ENCODE peak calls at places on chromosomes 1 and 21, in ten cellular contexts. One of them, this sample, is unnamed.

GRCh38 chr1:184487561-184488200 is 100.9 kb downstream of the C1orf21 start:
- DNase-seq in adrenal gland: no peak
- DNase-seq in fibroblast of pulmonary artery: no peak
- DNase-seq in left ventricle myocardium inferior: no peak
- DNase-seq in GM23338: no peak
- DNase-seq in coronary artery: no peak
- DNase-seq in foreskin fibroblast: no peak
- DNase-seq in cardiac fibroblast: no peak
- DNase-seq in CD8-positive, alpha-beta T cell: no peak
- DNase-seq in suprapubic skin: no peak
- DNase-seq in this sample: no peak

GRCh38 chr1:240644732-240645131 is 32.8 kb upstream of the GREM2 start:
- DNase-seq in adrenal gland: no peak
- DNase-seq in cardiac fibroblast: no peak
- DNase-seq in GM23338: no peak
- DNase-seq in coronary artery: no peak
- DNase-seq in CD8-positive, alpha-beta T cell: no peak
- DNase-seq in suprapubic skin: no peak
- DNase-seq in left ventricle myocardium inferior: no peak
- DNase-seq in foreskin fibroblast: no peak
- DNase-seq in fibroblast of pulmonary artery: no peak
- DNase-seq in this sample: no peak

GRCh38 chr1:62321438-62321837 is 2.2 kb upstream of the KANK4 start:
- DNase-seq in cardiac fibroblast: peak
- DNase-seq in foreskin fibroblast: peak
- DNase-seq in CD8-positive, alpha-beta T cell: no peak
- DNase-seq in suprapubic skin: no peak
- DNase-seq in adrenal gland: peak
- DNase-seq in coronary artery: no peak
- DNase-seq in GM23338: no peak
- DNase-seq in fibroblast of pulmonary artery: peak
- DNase-seq in left ventricle myocardium inferior: no peak
- DNase-seq in this sample: no peak

GRCh38 chr1:163196449-163196787 is 6.3 kb downstream of the RGS5 start:
- DNase-seq in fibroblast of pulmonary artery: no peak
- DNase-seq in adrenal gland: no peak
- DNase-seq in cardiac fibroblast: no peak
- DNase-seq in GM23338: no peak
- DNase-seq in left ventricle myocardium inferior: no peak
- DNase-seq in foreskin fibroblast: no peak
- DNase-seq in suprapubic skin: no peak
- DNase-seq in CD8-positive, alpha-beta T cell: no peak
- DNase-seq in coronary artery: no peak
- DNase-seq in this sample: no peak

GRCh38 chr1:32353886-32354570 is 8.3 kb downstream of the FAM229A start:
- DNase-seq in cardiac fibroblast: peak
- DNase-seq in GM23338: no peak
- DNase-seq in adrenal gland: peak
- DNase-seq in suprapubic skin: no peak
- DNase-seq in left ventricle myocardium inferior: peak
- DNase-seq in fibroblast of pulmonary artery: peak
- DNase-seq in foreskin fibroblast: peak
- DNase-seq in CD8-positive, alpha-beta T cell: no peak
- DNase-seq in coronary artery: no peak
- DNase-seq in this sample: no peak

GRCh38 chr1:201885531-201886075 is 3.1 kb upstream of the SHISA4 start:
- DNase-seq in suprapubic skin: no peak
- DNase-seq in foreskin fibroblast: no peak
- DNase-seq in coronary artery: no peak
- DNase-seq in adrenal gland: peak
- DNase-seq in cardiac fibroblast: peak
- DNase-seq in left ventricle myocardium inferior: no peak
- DNase-seq in fibroblast of pulmonary artery: peak
- DNase-seq in CD8-positive, alpha-beta T cell: no peak
- DNase-seq in GM23338: no peak
- DNase-seq in this sample: no peak

GRCh38 chr1:193113258-193113991 is 8.2 kb upstream of the GLRX2 start:
- DNase-seq in adrenal gland: no peak
- DNase-seq in left ventricle myocardium inferior: no peak
- DNase-seq in fibroblast of pulmonary artery: no peak
- DNase-seq in cardiac fibroblast: no peak
- DNase-seq in GM23338: peak
- DNase-seq in CD8-positive, alpha-beta T cell: no peak
- DNase-seq in foreskin fibroblast: no peak
- DNase-seq in suprapubic skin: no peak
- DNase-seq in coronary artery: no peak
- DNase-seq in this sample: no peak

GRCh38 chr1:61368876-61369275 is 286.5 kb downstream of the NFIA start:
- DNase-seq in GM23338: no peak
- DNase-seq in adrenal gland: no peak
- DNase-seq in suprapubic skin: no peak
- DNase-seq in foreskin fibroblast: no peak
- DNase-seq in left ventricle myocardium inferior: no peak
- DNase-seq in fibroblast of pulmonary artery: no peak
- DNase-seq in coronary artery: no peak
- DNase-seq in CD8-positive, alpha-beta T cell: no peak
- DNase-seq in cardiac fibroblast: no peak
- DNase-seq in this sample: no peak

GRCh38 chr1:118185083-118185899 is at the start of gene SPAG17:
- DNase-seq in coronary artery: no peak
- DNase-seq in adrenal gland: peak
- DNase-seq in cardiac fibroblast: peak
- DNase-seq in foreskin fibroblast: peak
- DNase-seq in fibroblast of pulmonary artery: peak
- DNase-seq in GM23338: peak
- DNase-seq in left ventricle myocardium inferior: peak
- DNase-seq in suprapubic skin: peak
- DNase-seq in CD8-positive, alpha-beta T cell: no peak
- DNase-seq in this sample: no peak

GRCh38 chr1:160460683-160461287 is 60.4 kb downstream of the VANGL2 start:
- DNase-seq in CD8-positive, alpha-beta T cell: no peak
- DNase-seq in GM23338: no peak
- DNase-seq in fibroblast of pulmonary artery: peak
- DNase-seq in left ventricle myocardium inferior: no peak
- DNase-seq in adrenal gland: no peak
- DNase-seq in foreskin fibroblast: no peak
- DNase-seq in coronary artery: no peak
- DNase-seq in suprapubic skin: no peak
- DNase-seq in cardiac fibroblast: no peak
- DNase-seq in this sample: no peak

GRCh38 chr1:156371553-156372264 is 2.7 kb downstream of the RHBG start:
- DNase-seq in coronary artery: no peak
- DNase-seq in left ventricle myocardium inferior: peak
- DNase-seq in adrenal gland: peak
- DNase-seq in foreskin fibroblast: peak
- DNase-seq in GM23338: no peak
- DNase-seq in cardiac fibroblast: peak
- DNase-seq in fibroblast of pulmonary artery: peak
- DNase-seq in suprapubic skin: no peak
- DNase-seq in CD8-positive, alpha-beta T cell: no peak
- DNase-seq in this sample: no peak

GRCh38 chr1:117620440-117620839 is 14.6 kb downstream of the TENT5C start:
- DNase-seq in cardiac fibroblast: no peak
- DNase-seq in fibroblast of pulmonary artery: no peak
- DNase-seq in left ventricle myocardium inferior: no peak
- DNase-seq in CD8-positive, alpha-beta T cell: no peak
- DNase-seq in coronary artery: peak
- DNase-seq in suprapubic skin: no peak
- DNase-seq in GM23338: no peak
- DNase-seq in adrenal gland: no peak
- DNase-seq in foreskin fibroblast: no peak
- DNase-seq in this sample: no peak

GRCh38 chr21:46028547-46029200 is 47.1 kb downstream of the COL6A1 start:
- DNase-seq in suprapubic skin: no peak
- DNase-seq in fibroblast of pulmonary artery: peak
- DNase-seq in foreskin fibroblast: peak
- DNase-seq in GM23338: no peak
- DNase-seq in left ventricle myocardium inferior: no peak
- DNase-seq in coronary artery: no peak
- DNase-seq in cardiac fibroblast: peak
- DNase-seq in CD8-positive, alpha-beta T cell: no peak
- DNase-seq in adrenal gland: no peak
- DNase-seq in this sample: no peak

GRCh38 chr1:209797978-209798639 is 7.8 kb downstream of the IRF6 start:
- DNase-seq in fibroblast of pulmonary artery: no peak
- DNase-seq in GM23338: peak
- DNase-seq in adrenal gland: no peak
- DNase-seq in cardiac fibroblast: no peak
- DNase-seq in left ventricle myocardium inferior: no peak
- DNase-seq in foreskin fibroblast: no peak
- DNase-seq in coronary artery: no peak
- DNase-seq in CD8-positive, alpha-beta T cell: no peak
- DNase-seq in suprapubic skin: no peak
- DNase-seq in this sample: no peak

GRCh38 chr1:115713906-115714305 is 54.6 kb downstream of the CASQ2 start:
- DNase-seq in fibroblast of pulmonary artery: no peak
- DNase-seq in cardiac fibroblast: no peak
- DNase-seq in CD8-positive, alpha-beta T cell: no peak
- DNase-seq in coronary artery: no peak
- DNase-seq in GM23338: no peak
- DNase-seq in suprapubic skin: no peak
- DNase-seq in adrenal gland: no peak
- DNase-seq in foreskin fibroblast: no peak
- DNase-seq in left ventricle myocardium inferior: no peak
- DNase-seq in this sample: no peak

DNA sequence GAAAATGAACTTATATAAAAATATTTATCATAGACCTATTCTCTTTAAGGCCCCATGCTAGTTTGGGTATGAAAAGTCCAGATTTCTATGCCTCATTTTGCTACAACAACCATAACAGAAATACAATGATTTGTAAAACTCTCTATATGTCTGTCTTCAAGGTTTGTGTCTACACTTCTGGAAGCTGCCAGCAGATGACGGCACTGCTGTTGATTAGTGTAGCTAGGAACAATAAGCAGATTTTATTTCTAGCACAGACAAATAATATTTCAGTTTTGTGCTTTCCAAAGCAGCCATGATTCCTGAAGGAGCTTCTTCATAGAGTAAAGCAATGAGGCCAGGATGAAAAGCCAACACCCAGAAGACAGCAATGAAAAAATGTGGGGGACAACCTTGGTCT is 779.6 kb upstream of the ADGRL2 start:
- DNase-seq in coronary artery: no peak
- DNase-seq in fibroblast of pulmonary artery: peak
- DNase-seq in CD8-positive, alpha-beta T cell: no peak
- DNase-seq in left ventricle myocardium inferior: no peak
- DNase-seq in suprapubic skin: no peak
- DNase-seq in adrenal gland: no peak
- DNase-seq in foreskin fibroblast: peak
- DNase-seq in cardiac fibroblast: peak
- DNase-seq in GM23338: no peak
- DNase-seq in this sample: no peak
- TF ChIP-seq CTCF in coronary artery: no peak
- TF ChIP-seq CTCF in fibroblast of pulmonary artery: peak
- TF ChIP-seq CTCF in CD8-positive, alpha-beta T cell: no peak
- TF ChIP-seq CTCF in left ventricle myocardium inferior: peak
- TF ChIP-seq CTCF in suprapubic skin: no peak
- TF ChIP-seq CTCF in adrenal gland: no peak
- TF ChIP-seq CTCF in foreskin fibroblast: no peak
- TF ChIP-seq CTCF in cardiac fibroblast: peak
- TF ChIP-seq CTCF in GM23338: no peak
- TF ChIP-seq CTCF in this sample: peak

GRCh38 chr1:228416217-228416971 is at the start of gene TRIM17:
- DNase-seq in cardiac fibroblast: no peak
- DNase-seq in foreskin fibroblast: no peak
- DNase-seq in GM23338: peak
- DNase-seq in left ventricle myocardium inferior: no peak
- DNase-seq in coronary artery: no peak
- DNase-seq in adrenal gland: no peak
- DNase-seq in fibroblast of pulmonary artery: no peak
- DNase-seq in suprapubic skin: peak
- DNase-seq in CD8-positive, alpha-beta T cell: peak
- DNase-seq in this sample: no peak
- TF ChIP-seq CTCF in cardiac fibroblast: peak
- TF ChIP-seq CTCF in foreskin fibroblast: peak
- TF ChIP-seq CTCF in GM23338: peak
- TF ChIP-seq CTCF in left ventricle myocardium inferior: peak
- TF ChIP-seq CTCF in coronary artery: no peak
- TF ChIP-seq CTCF in adrenal gland: no peak
- TF ChIP-seq CTCF in fibroblast of pulmonary artery: peak
- TF ChIP-seq CTCF in suprapubic skin: no peak
- TF ChIP-seq CTCF in CD8-positive, alpha-beta T cell: no peak
- TF ChIP-seq CTCF in this sample: peak

GRCh38 chr1:87513270-87513669 is 184.6 kb downstream of the LMO4 start:
- DNase-seq in left ventricle myocardium inferior: no peak
- DNase-seq in suprapubic skin: no peak
- DNase-seq in coronary artery: no peak
- DNase-seq in cardiac fibroblast: no peak
- DNase-seq in GM23338: peak
- DNase-seq in adrenal gland: no peak
- DNase-seq in fibroblast of pulmonary artery: peak
- DNase-seq in CD8-positive, alpha-beta T cell: no peak
- DNase-seq in foreskin fibroblast: no peak
- DNase-seq in this sample: no peak

GRCh38 chr1:87512431-87512830 is 183.8 kb downstream of the LMO4 start:
- DNase-seq in cardiac fibroblast: no peak
- DNase-seq in fibroblast of pulmonary artery: no peak
- DNase-seq in foreskin fibroblast: no peak
- DNase-seq in CD8-positive, alpha-beta T cell: no peak
- DNase-seq in adrenal gland: no peak
- DNase-seq in left ventricle myocardium inferior: no peak
- DNase-seq in GM23338: no peak
- DNase-seq in coronary artery: no peak
- DNase-seq in suprapubic skin: no peak
- DNase-seq in this sample: no peak

GRCh38 chr1:87508247-87508646 is 179.6 kb downstream of the LMO4 start:
- DNase-seq in adrenal gland: no peak
- DNase-seq in coronary artery: no peak
- DNase-seq in cardiac fibroblast: no peak
- DNase-seq in CD8-positive, alpha-beta T cell: no peak
- DNase-seq in GM23338: no peak
- DNase-seq in fibroblast of pulmonary artery: no peak
- DNase-seq in suprapubic skin: no peak
- DNase-seq in left ventricle myocardium inferior: no peak
- DNase-seq in foreskin fibroblast: no peak
- DNase-seq in this sample: no peak

GRCh38 chr1:87511449-87511848 is 182.8 kb downstream of the LMO4 start:
- DNase-seq in suprapubic skin: no peak
- DNase-seq in CD8-positive, alpha-beta T cell: no peak
- DNase-seq in fibroblast of pulmonary artery: no peak
- DNase-seq in adrenal gland: no peak
- DNase-seq in left ventricle myocardium inferior: no peak
- DNase-seq in cardiac fibroblast: no peak
- DNase-seq in foreskin fibroblast: no peak
- DNase-seq in coronary artery: no peak
- DNase-seq in GM23338: no peak
- DNase-seq in this sample: no peak

GRCh38 chr1:87510540-87510939 is 181.9 kb downstream of the LMO4 start:
- DNase-seq in left ventricle myocardium inferior: no peak
- DNase-seq in coronary artery: no peak
- DNase-seq in fibroblast of pulmonary artery: no peak
- DNase-seq in cardiac fibroblast: no peak
- DNase-seq in adrenal gland: no peak
- DNase-seq in CD8-positive, alpha-beta T cell: no peak
- DNase-seq in foreskin fibroblast: no peak
- DNase-seq in GM23338: no peak
- DNase-seq in suprapubic skin: no peak
- DNase-seq in this sample: no peak
- TF ChIP-seq CTCF in left ventricle myocardium inferior: no peak
- TF ChIP-seq CTCF in coronary artery: no peak
- TF ChIP-seq CTCF in fibroblast of pulmonary artery: no peak
- TF ChIP-seq CTCF in cardiac fibroblast: no peak
- TF ChIP-seq CTCF in adrenal gland: no peak
- TF ChIP-seq CTCF in CD8-positive, alpha-beta T cell: no peak
- TF ChIP-seq CTCF in foreskin fibroblast: no peak
- TF ChIP-seq CTCF in GM23338: no peak
- TF ChIP-seq CTCF in suprapubic skin: no peak
- TF ChIP-seq CTCF in this sample: no peak

GRCh38 chr21:37073417-37074194 is 552 bp downstream of the TTC3 start:
- DNase-seq in GM23338: no peak
- DNase-seq in fibroblast of pulmonary artery: peak
- DNase-seq in suprapubic skin: peak
- DNase-seq in CD8-positive, alpha-beta T cell: peak
- DNase-seq in coronary artery: peak
- DNase-seq in left ventricle myocardium inferior: peak
- DNase-seq in adrenal gland: peak
- DNase-seq in cardiac fibroblast: peak
- DNase-seq in foreskin fibroblast: peak
- DNase-seq in this sample: peak
- TF ChIP-seq CTCF in GM23338: no peak
- TF ChIP-seq CTCF in fibroblast of pulmonary artery: no peak
- TF ChIP-seq CTCF in suprapubic skin: no peak
- TF ChIP-seq CTCF in CD8-positive, alpha-beta T cell: no peak
- TF ChIP-seq CTCF in coronary artery: no peak
- TF ChIP-seq CTCF in left ventricle myocardium inferior: peak
- TF ChIP-seq CTCF in adrenal gland: no peak
- TF ChIP-seq CTCF in cardiac fibroblast: no peak
- TF ChIP-seq CTCF in foreskin fibroblast: no peak
- TF ChIP-seq CTCF in this sample: no peak